ENCODE peak calls at places on chromosomes 1 and 21, in nine cellular contexts. H is stimulated activated CD4-positive, alpha-beta T cell treated with anti-CD3 and anti-CD28 coated beads, Interleukin-12 subunit alpha, Interleukin-12 subunit beta, amount 100 ng/mL, for 48 hours; B is activated naive CD8-positive, alpha-beta T cell treated with anti-CD3 and anti-CD28 coated beads, Interleukin-2, amount 10 ng/mL, durations not matched to agents 7 days and 5 days; J is SK-N-SH; W is left ventricle myocardium superior; R is M059J; K is GM18507; F is activated CD8-positive, alpha-beta memory T cell treated with anti-CD3 and anti-CD28 coated beads, Interleukin-2, amount 50 U/mL, for 4 hours; T is nucleus accumbens. M is an unnamed sample.

GRCh38 chr1:214446772-214447556 is 104.4 kb downstream of the PTPN14 start:
- DNase-seq in K (no peak), J (peak), W (no peak), R (peak), F (no peak), H (no peak), B (no peak), T (no peak), M (peak)

GRCh38 chr1:199684686-199685273 is 342.7 kb upstream of the NR5A2 start:
- DNase-seq in H (no peak), J (peak), R (peak), W (no peak), F (no peak), K (no peak), T (no peak), B (no peak), M (peak)

GRCh38 chr21:15682182-15682895 is 47.4 kb upstream of the USP25 start:
- DNase-seq in B (no peak), J (no peak), T (no peak), K (no peak), F (no peak), W (no peak), H (no peak), R (peak), M (no peak)

GRCh38 chr1:83520797-83521196 is 478.1 kb downstream of the TTLL7 start:
- DNase-seq in B (no peak), F (no peak), R (no peak), W (no peak), K (no peak), T (no peak), H (no peak), J (no peak), M (no peak)

GRCh38 chr1:222654849-222655248 is 37.0 kb downstream of the MIA3 start:
- DNase-seq in H (peak), T (no peak), K (peak), W (no peak), F (peak), J (no peak), R (peak), B (peak), M (no peak)

GRCh38 chr21:35394049-35394448 is 344.9 kb upstream of the RUNX1 start:
- DNase-seq in R (no peak), T (no peak), F (no peak), B (no peak), H (no peak), K (no peak), J (no peak), W (peak), M (no peak)

GRCh38 chr21:37642493-37642892 is 273.8 kb downstream of the KCNJ6 start:
- DNase-seq in B (no peak), F (peak), W (no peak), J (no peak), T (no peak), R (peak), K (no peak), H (peak), M (peak)

GRCh38 chr1:221994939-221995338 is 253.1 kb upstream of the DUSP10 start:
- DNase-seq in F (no peak), H (no peak), J (no peak), W (no peak), T (no peak), B (no peak), K (no peak), R (no peak), M (no peak)

GRCh38 chr1:65027699-65028358 is 61.5 kb upstream of the JAK1 start:
- DNase-seq in H (no peak), R (no peak), T (no peak), J (no peak), B (no peak), F (no peak), K (no peak), W (peak), M (no peak)

GRCh38 chr1:189619682-189620332 is 857.9 kb downstream of the BRINP3 start:
- DNase-seq in R (peak), K (no peak), T (no peak), W (no peak), B (no peak), F (no peak), J (no peak), H (no peak), M (no peak)

GRCh38 chr1:18998016-18998724 is 41.7 kb upstream of the IFFO2 start:
- DNase-seq in R (peak), H (no peak), B (no peak), F (no peak), J (no peak), T (no peak), W (no peak), K (no peak), M (no peak)

GRCh38 chr1:187413770-187414169 is 585.0 kb downstream of the PLA2G4A start:
- DNase-seq in K (no peak), R (no peak), T (no peak), W (no peak), B (no peak), H (no peak), J (no peak), F (no peak), M (peak)

GRCh38 chr1:238501290-238501689 is 610.6 kb upstream of the ZP4 start:
- DNase-seq in J (no peak), T (no peak), W (no peak), H (no peak), K (no peak), F (no peak), R (no peak), B (no peak), M (no peak)